ENCODE peak calls at places on chromosomes 1 and 21, in five cellular contexts. G is HS-27A; J is NCI-H1092 treated with DMSO at 0.1 percent for 48 hours; R is HTR-8/SVneo; K is Jurkat, Clone E6-1. X is an unnamed sample.

GRCh38 chr1:8646996-8647395 is 170.4 kb downstream of the RERE start:
- DNase-seq in G (no peak), J (no peak), R (no peak), K (no peak), X (no peak)

GRCh38 chr1:36323636-36324321 is at the start of gene EVA1B:
- DNase-seq in G (no peak), J (no peak), R (peak; percentile 77), K (peak; percentile 18), X (peak; percentile 54)

GRCh38 chr1:231357831-231358354 is 19.8 kb downstream of the SPRTN start:
- DNase-seq in G (no peak), J (peak; percentile 73), R (peak; percentile 69), K (peak; percentile 56), X (peak; percentile 77)

GRCh38 chr1:40848530-40849189 is 13.5 kb downstream of the CITED4 start:
- DNase-seq in G (no peak), J (peak; percentile 47), R (peak; percentile 63), K (no peak), X (peak; percentile 56)

GRCh38 chr1:84913025-84913892 is 20.3 kb upstream of the LPAR3 start:
- DNase-seq in G (no peak), J (no peak), R (no peak), K (no peak), X (no peak)

GRCh38 chr21:29230541-29231275 is 68.0 kb upstream of the BACH1 start:
- DNase-seq in G (peak; percentile 83), J (no peak), R (no peak), K (no peak), X (no peak)

GRCh38 chr1:55352801-55353180 is 137.6 kb upstream of the USP24 start:
- DNase-seq in G (no peak), J (no peak), R (no peak), K (no peak), X (no peak)

GRCh38 chr1:171110485-171111340 is 20.0 kb downstream of the FMO3 start:
- DNase-seq in G (no peak), J (no peak), R (no peak), K (no peak), X (no peak)

GRCh38 chr1:22857661-22858060 is 115.0 kb downstream of the LACTBL1 start:
- DNase-seq in G (no peak), J (no peak), R (no peak), K (no peak), X (no peak)

X was measured in dermis microvascular lymphatic vessel endothelial cell.